ENCODE peak calls at places on chromosome 6, in seven cellular contexts. N is body of pancreas, E is tibial artery, X is RWPE1, B is sigmoid colon, K is PC-9, Q is breast epithelium. H is an unnamed sample.

GRCh38 chr6:129287778-129288177 is 404.8 kb downstream of the LAMA2 start:
- DNase-seq in N (no peak), E (no peak), X (no peak), B (no peak), K (no peak), Q (no peak), H (no peak)

GRCh38 chr6:10073326-10073725 is 341.5 kb downstream of the TFAP2A start:
- DNase-seq in N (no peak), E (no peak), X (no peak), B (no peak), K (no peak), Q (no peak), H (no peak)

GRCh38 chr6:27861276-27861840 is 50.8 kb downstream of the OR2B2 start:
- DNase-seq in N (no peak), E (no peak), X (no peak), B (no peak), K (no peak), Q (no peak), H (no peak)

GRCh38 chr6:151321438-151321837 is 69.9 kb downstream of the ZBTB2 start:
- DNase-seq in N (no peak), E (no peak), X (no peak), B (no peak), K (no peak), Q (no peak), H (no peak)

GRCh38 chr6:7685276-7685675 is 40.6 kb upstream of the BMP6 start:
- DNase-seq in N (no peak), E (no peak), X (no peak), B (no peak), K (no peak), Q (no peak), H (no peak)

GRCh38 chr6:46642928-46643751 is 9.5 kb downstream of the CYP39A1 start:
- DNase-seq in N (no peak), E (no peak), X (peak), B (no peak), K (peak), Q (no peak), H (peak)

GRCh38 chr6:28488916-28489365 is 26.7 kb downstream of the GPX6 start:
- DNase-seq in N (no peak), E (no peak), X (no peak), B (no peak), K (peak), Q (no peak), H (no peak)

GRCh38 chr6:40398034-40398679 is 189.0 kb downstream of the LRFN2 start:
- DNase-seq in N (no peak), E (no peak), X (no peak), B (peak), K (no peak), Q (no peak), H (no peak)

GRCh38 chr6:108665495-108666196 is 104.9 kb downstream of the FOXO3 start:
- DNase-seq in N (no peak), E (no peak), X (no peak), B (no peak), K (no peak), Q (no peak), H (no peak)

GRCh38 chr6:170402318-170403040 is 95.9 kb downstream of the FAM120B start:
- DNase-seq in N (no peak), E (no peak), X (no peak), B (no peak), K (no peak), Q (no peak), H (no peak)

GRCh38 chr6:43481075-43481474 is 3.7 kb downstream of the TJAP1 start:
- DNase-seq in N (no peak), E (no peak), X (peak), B (no peak), K (peak), Q (no peak), H (peak)

GRCh38 chr6:35911871-35912653 is 8.8 kb downstream of the SRPK1 start:
- DNase-seq in N (no peak), E (no peak), X (no peak), B (no peak), K (no peak), Q (no peak), H (no peak)

GRCh38 chr6:6714498-6715360 is 126.2 kb downstream of the LY86 start:
- DNase-seq in N (no peak), E (no peak), X (no peak), B (peak), K (no peak), Q (no peak), H (no peak)

GRCh38 chr6:98836025-98836961 is 1.9 kb downstream of the POU3F2 start:
- DNase-seq in N (no peak), E (no peak), X (no peak), B (no peak), K (no peak), Q (no peak), H (no peak)

GRCh38 chr6:3849681-3850450 is 693 bp downstream of the FAM50B start:
- DNase-seq in N (peak), E (no peak), X (no peak), B (peak), K (no peak), Q (no peak), H (no peak)

GRCh38 chr6:119289651-119290050 is 59.9 kb downstream of the MAN1A1 start:
- DNase-seq in N (no peak), E (no peak), X (no peak), B (no peak), K (no peak), Q (no peak), H (no peak)

GRCh38 chr6:170035104-170035503 is 255.8 kb downstream of the DLL1 start:
- DNase-seq in N (no peak), E (peak), X (no peak), B (no peak), K (no peak), Q (no peak), H (no peak)

GRCh38 chr6:139250296-139251274 is 41.2 kb downstream of the TXLNB start:
- DNase-seq in N (peak), E (peak), X (peak), B (no peak), K (no peak), Q (no peak), H (no peak)

GRCh38 chr6:147941143-147941542 is 401.5 kb upstream of the SASH1 start:
- DNase-seq in N (no peak), E (no peak), X (no peak), B (no peak), K (no peak), Q (no peak), H (no peak)

GRCh38 chr6:79408598-79408997 is 128.6 kb downstream of the LCA5 start:
- DNase-seq in N (no peak), E (no peak), X (no peak), B (no peak), K (no peak), Q (no peak), H (no peak)

GRCh38 chr6:147106759-147107401 is 97.3 kb upstream of the STXBP5 start:
- DNase-seq in N (peak), E (no peak), X (no peak), B (no peak), K (no peak), Q (no peak), H (no peak)

GRCh38 chr6:100808638-100809275 is 72.4 kb downstream of the ASCC3 start:
- DNase-seq in N (no peak), E (no peak), X (peak), B (no peak), K (no peak), Q (no peak), H (no peak)

GRCh38 chr6:167746377-167747151 is 80.1 kb upstream of the AFDN start:
- DNase-seq in N (no peak), E (no peak), X (no peak), B (peak), K (no peak), Q (no peak), H (no peak)

GRCh38 chr6:129276986-129277385 is 394.0 kb downstream of the LAMA2 start:
- DNase-seq in N (no peak), E (no peak), X (no peak), B (no peak), K (no peak), Q (no peak), H (no peak)

GRCh38 chr6:11241793-11242201 is 9.3 kb upstream of the NEDD9 start:
- DNase-seq in N (peak), E (peak), X (no peak), B (peak), K (no peak), Q (no peak), H (no peak)

DNA sequence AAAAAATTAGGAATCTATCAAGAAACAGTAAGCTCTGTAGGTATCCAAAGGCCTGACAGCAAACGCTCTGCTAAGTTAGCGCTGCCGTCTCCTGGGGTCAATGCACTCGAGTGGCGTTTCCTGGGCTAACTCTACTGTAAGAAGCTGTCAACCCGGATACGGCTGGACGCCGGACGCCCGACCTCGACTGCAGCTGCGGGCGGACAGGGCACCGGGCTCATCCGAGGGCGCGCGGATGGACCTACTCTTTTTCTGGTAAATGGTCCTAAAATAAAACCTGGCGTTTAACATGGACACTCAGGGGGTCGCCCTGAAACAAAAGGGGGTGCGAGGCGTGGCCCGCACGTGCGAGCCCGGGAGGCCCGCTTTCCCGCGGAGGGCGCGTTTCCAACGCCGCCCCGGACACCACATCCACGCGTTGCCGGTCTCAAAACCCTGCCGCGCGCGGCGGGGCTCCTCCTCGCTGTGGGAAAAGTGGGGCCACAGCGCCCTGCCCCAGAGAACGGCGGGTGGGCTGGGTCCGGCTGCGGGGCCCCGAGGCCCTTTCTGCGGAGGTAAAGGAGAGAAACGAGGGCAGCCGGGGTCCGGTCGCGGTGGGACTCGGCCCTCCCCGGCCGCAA is 535 bp downstream of the TCP1 start:
- DNase-seq in N (peak), E (peak), X (peak), B (peak), K (no peak), Q (peak), H (no peak)
- H3K27ac ChIP-seq in N (peak), E (peak), X (peak), B (peak), K (peak), Q (peak), H (peak)

DNA sequence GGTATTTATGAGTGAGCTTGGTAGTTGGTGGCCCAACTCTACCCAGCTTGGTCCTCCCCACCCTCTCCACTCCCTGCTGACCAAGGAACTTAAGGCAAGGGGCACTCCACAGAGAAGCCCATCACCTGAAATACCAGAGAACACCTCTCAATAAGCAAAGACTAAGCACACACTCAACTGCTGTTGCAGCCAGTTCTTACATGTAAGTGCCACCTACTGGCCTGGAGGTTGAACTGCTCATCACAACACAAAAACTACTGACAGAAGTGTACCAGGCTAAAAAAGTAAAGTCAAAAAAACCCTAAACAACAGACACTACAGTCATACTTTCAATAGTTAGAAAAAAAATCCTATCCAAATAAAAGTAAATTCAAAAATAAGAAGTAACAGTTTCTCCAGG is 146.2 kb downstream of the FAM83B start:
- DNase-seq in N (no peak), E (no peak), X (no peak), B (no peak), K (no peak), Q (no peak), H (no peak)
- H3K27ac ChIP-seq in N (no peak), E (no peak), X (no peak), B (no peak), K (no peak), Q (no peak), H (no peak)

DNA sequence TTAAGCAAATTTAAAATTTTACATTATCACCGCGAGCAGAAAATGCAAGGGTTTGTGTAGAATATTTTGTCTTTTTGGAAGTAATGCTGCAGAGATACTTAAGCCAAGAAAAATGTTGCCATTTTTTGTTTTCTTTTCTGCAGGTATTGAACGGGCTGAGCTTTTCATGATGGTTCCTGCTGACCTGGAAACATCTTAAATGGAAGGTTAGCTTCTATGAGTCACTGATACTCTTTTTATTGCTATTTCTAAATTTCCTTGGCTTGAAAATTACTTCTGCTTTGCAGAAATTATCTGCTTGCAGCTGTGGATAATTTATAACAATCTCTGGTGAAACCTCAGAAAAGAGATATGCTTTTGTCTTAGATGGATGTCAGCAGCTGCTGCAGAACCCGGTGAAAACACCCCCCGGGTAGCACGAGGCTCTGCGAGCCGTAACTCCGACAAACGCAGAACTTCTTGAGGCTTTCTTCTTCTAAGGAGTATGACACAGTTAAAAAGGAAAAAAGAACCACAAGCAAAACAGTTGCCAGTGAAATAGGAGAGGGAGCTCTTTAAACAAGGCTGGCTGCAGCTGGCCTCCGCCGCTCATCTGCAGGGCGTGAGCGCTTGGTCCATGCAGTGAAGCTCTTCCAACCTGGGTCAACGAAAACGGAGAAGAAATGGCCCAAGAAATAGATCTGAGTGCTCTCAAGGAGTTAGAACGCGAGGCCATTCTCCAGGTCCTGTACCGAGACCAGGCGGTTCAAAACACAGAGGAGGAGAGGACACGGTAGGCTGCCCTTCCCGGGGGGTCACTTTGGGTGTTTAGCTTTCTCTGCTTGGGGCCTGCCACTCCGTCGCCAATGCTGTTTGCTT is 13.0 kb downstream of the SYTL3 start:
- DNase-seq in N (no peak), E (no peak), X (no peak), B (peak), K (no peak), Q (no peak), H (no peak)
- H3K27ac ChIP-seq in N (no peak), E (no peak), X (no peak), B (peak), K (no peak), Q (peak), H (peak)

DNA sequence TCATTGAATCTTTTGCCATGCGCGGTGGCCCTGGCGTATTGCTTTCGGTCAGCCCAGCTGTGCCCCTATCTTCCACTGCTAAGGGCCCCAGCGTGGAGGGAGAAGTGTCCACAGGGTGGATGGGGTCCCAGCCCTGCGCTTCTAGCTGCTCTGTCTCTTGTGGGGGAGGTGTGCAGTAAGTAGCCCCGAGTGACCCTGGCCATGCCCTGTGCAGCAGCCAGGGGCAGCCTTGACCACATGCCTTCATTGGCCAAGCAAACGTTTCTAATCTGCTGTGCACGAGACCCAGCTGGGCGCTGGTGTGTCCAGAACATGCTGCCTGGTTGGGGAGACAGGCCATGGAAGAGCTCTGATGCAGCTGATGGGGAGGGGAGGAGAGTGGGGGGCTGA is 13.6 kb downstream of the TMEM181 start:
- DNase-seq in N (no peak), E (no peak), X (no peak), B (no peak), K (no peak), Q (no peak), H (no peak)
- H3K27ac ChIP-seq in N (no peak), E (no peak), X (no peak), B (no peak), K (no peak), Q (no peak), H (no peak)

GRCh38 chr6:110527516-110527915 is 51.1 kb upstream of the SLC22A16 start:
- DNase-seq in N (no peak), E (no peak), X (no peak), B (no peak), K (no peak), Q (no peak), H (no peak)
- H3K27ac ChIP-seq in N (no peak), E (no peak), X (no peak), B (no peak), K (peak), Q (peak), H (peak)